ENCODE peak calls at places on chromosomes 7 and 10, in seven cellular contexts. One of them, this sample, is unnamed.

GRCh38 chr10:96261930-96262329 is 9.4 kb downstream of the BLNK start:
- DNase-seq in cardiac muscle cell: no peak
- DNase-seq in ELR: no peak
- DNase-seq in sciatic nerve: no peak
- DNase-seq in NCI-H1417 treated with DMSO at 0.1 percent for 48 hours: no peak
- DNase-seq in H7: no peak
- DNase-seq in NCI-H1694 treated with DMSO at 0.1 percent for 48 hours: no peak
- DNase-seq in this sample: no peak

GRCh38 chr7:41503438-41503837 is 199.5 kb downstream of the INHBA start:
- DNase-seq in cardiac muscle cell: no peak
- DNase-seq in ELR: peak
- DNase-seq in sciatic nerve: no peak
- DNase-seq in NCI-H1417 treated with DMSO at 0.1 percent for 48 hours: no peak
- DNase-seq in H7: no peak
- DNase-seq in NCI-H1694 treated with DMSO at 0.1 percent for 48 hours: no peak
- DNase-seq in this sample: no peak

GRCh38 chr10:3131098-3131497 is 41.5 kb downstream of the PITRM1 start:
- DNase-seq in cardiac muscle cell: no peak
- DNase-seq in ELR: peak
- DNase-seq in sciatic nerve: no peak
- DNase-seq in NCI-H1417 treated with DMSO at 0.1 percent for 48 hours: no peak
- DNase-seq in H7: no peak
- DNase-seq in NCI-H1694 treated with DMSO at 0.1 percent for 48 hours: no peak
- DNase-seq in this sample: peak

GRCh38 chr7:142808802-142809583 is 38.2 kb downstream of the PRSS2 start:
- DNase-seq in cardiac muscle cell: no peak
- DNase-seq in ELR: peak
- DNase-seq in sciatic nerve: no peak
- DNase-seq in NCI-H1417 treated with DMSO at 0.1 percent for 48 hours: no peak
- DNase-seq in H7: no peak
- DNase-seq in NCI-H1694 treated with DMSO at 0.1 percent for 48 hours: no peak
- DNase-seq in this sample: no peak

GRCh38 chr10:70920519-70920918 is 32.2 kb upstream of the PCBD1 start:
- DNase-seq in cardiac muscle cell: no peak
- DNase-seq in ELR: no peak
- DNase-seq in sciatic nerve: no peak
- DNase-seq in NCI-H1417 treated with DMSO at 0.1 percent for 48 hours: no peak
- DNase-seq in H7: no peak
- DNase-seq in NCI-H1694 treated with DMSO at 0.1 percent for 48 hours: no peak
- DNase-seq in this sample: no peak

GRCh38 chr10:90856964-90857634 is 740 bp downstream of the HTR7 start:
- DNase-seq in cardiac muscle cell: no peak
- DNase-seq in ELR: peak
- DNase-seq in sciatic nerve: no peak
- DNase-seq in NCI-H1417 treated with DMSO at 0.1 percent for 48 hours: no peak
- DNase-seq in H7: peak
- DNase-seq in NCI-H1694 treated with DMSO at 0.1 percent for 48 hours: no peak
- DNase-seq in this sample: no peak

GRCh38 chr10:103967433-103968142 is 648 bp downstream of the SLK start:
- DNase-seq in cardiac muscle cell: peak
- DNase-seq in ELR: peak
- DNase-seq in sciatic nerve: no peak
- DNase-seq in NCI-H1417 treated with DMSO at 0.1 percent for 48 hours: no peak
- DNase-seq in H7: peak
- DNase-seq in NCI-H1694 treated with DMSO at 0.1 percent for 48 hours: no peak
- DNase-seq in this sample: peak

GRCh38 chr7:12458520-12459131 is 55.0 kb upstream of the VWDE start:
- DNase-seq in cardiac muscle cell: peak
- DNase-seq in ELR: peak
- DNase-seq in sciatic nerve: no peak
- DNase-seq in NCI-H1417 treated with DMSO at 0.1 percent for 48 hours: peak
- DNase-seq in H7: peak
- DNase-seq in NCI-H1694 treated with DMSO at 0.1 percent for 48 hours: peak
- DNase-seq in this sample: no peak

GRCh38 chr7:131829911-131830310 is 273.5 kb upstream of the PODXL start:
- DNase-seq in cardiac muscle cell: peak
- DNase-seq in ELR: no peak
- DNase-seq in sciatic nerve: no peak
- DNase-seq in NCI-H1417 treated with DMSO at 0.1 percent for 48 hours: no peak
- DNase-seq in H7: peak
- DNase-seq in NCI-H1694 treated with DMSO at 0.1 percent for 48 hours: no peak
- DNase-seq in this sample: peak

GRCh38 chr10:69638642-69639041 is 8.6 kb downstream of the FAM241B start:
- DNase-seq in cardiac muscle cell: no peak
- DNase-seq in ELR: no peak
- DNase-seq in sciatic nerve: peak
- DNase-seq in NCI-H1417 treated with DMSO at 0.1 percent for 48 hours: no peak
- DNase-seq in H7: no peak
- DNase-seq in NCI-H1694 treated with DMSO at 0.1 percent for 48 hours: no peak
- DNase-seq in this sample: no peak

GRCh38 chr7:26428571-26428970 is 136.9 kb downstream of the SNX10 start:
- DNase-seq in cardiac muscle cell: no peak
- DNase-seq in ELR: no peak
- DNase-seq in sciatic nerve: no peak
- DNase-seq in NCI-H1417 treated with DMSO at 0.1 percent for 48 hours: no peak
- DNase-seq in H7: no peak
- DNase-seq in NCI-H1694 treated with DMSO at 0.1 percent for 48 hours: no peak
- DNase-seq in this sample: no peak

GRCh38 chr10:57983226-57983870 is 284.3 kb downstream of the IPMK start:
- DNase-seq in cardiac muscle cell: no peak
- DNase-seq in ELR: peak
- DNase-seq in sciatic nerve: no peak
- DNase-seq in NCI-H1417 treated with DMSO at 0.1 percent for 48 hours: no peak
- DNase-seq in H7: no peak
- DNase-seq in NCI-H1694 treated with DMSO at 0.1 percent for 48 hours: no peak
- DNase-seq in this sample: no peak

GRCh38 chr7:29483219-29484104 is 80.2 kb upstream of the PRR15 start:
- DNase-seq in cardiac muscle cell: no peak
- DNase-seq in ELR: no peak
- DNase-seq in sciatic nerve: no peak
- DNase-seq in NCI-H1417 treated with DMSO at 0.1 percent for 48 hours: no peak
- DNase-seq in H7: no peak
- DNase-seq in NCI-H1694 treated with DMSO at 0.1 percent for 48 hours: no peak
- DNase-seq in this sample: no peak

GRCh38 chr10:101294109-101294508 is 59.9 kb upstream of the BTRC start:
- DNase-seq in cardiac muscle cell: no peak
- DNase-seq in ELR: no peak
- DNase-seq in sciatic nerve: no peak
- DNase-seq in NCI-H1417 treated with DMSO at 0.1 percent for 48 hours: no peak
- DNase-seq in H7: no peak
- DNase-seq in NCI-H1694 treated with DMSO at 0.1 percent for 48 hours: no peak
- DNase-seq in this sample: no peak

GRCh38 chr7:96699219-96699871 is 10.3 kb downstream of the SEM1 start:
- DNase-seq in cardiac muscle cell: no peak
- DNase-seq in ELR: no peak
- DNase-seq in sciatic nerve: no peak
- DNase-seq in NCI-H1417 treated with DMSO at 0.1 percent for 48 hours: no peak
- DNase-seq in H7: no peak
- DNase-seq in NCI-H1694 treated with DMSO at 0.1 percent for 48 hours: no peak
- DNase-seq in this sample: no peak

GRCh38 chr7:43038229-43038628 is 74.2 kb upstream of the HECW1 start:
- DNase-seq in cardiac muscle cell: no peak
- DNase-seq in ELR: peak
- DNase-seq in sciatic nerve: no peak
- DNase-seq in NCI-H1417 treated with DMSO at 0.1 percent for 48 hours: no peak
- DNase-seq in H7: no peak
- DNase-seq in NCI-H1694 treated with DMSO at 0.1 percent for 48 hours: no peak
- DNase-seq in this sample: no peak

GRCh38 chr7:116524609-116525297 is at the start of gene CAV1:
- DNase-seq in cardiac muscle cell: peak
- DNase-seq in ELR: peak
- DNase-seq in sciatic nerve: peak
- DNase-seq in NCI-H1417 treated with DMSO at 0.1 percent for 48 hours: peak
- DNase-seq in H7: peak
- DNase-seq in NCI-H1694 treated with DMSO at 0.1 percent for 48 hours: no peak
- DNase-seq in this sample: peak

GRCh38 chr7:28530175-28531142 is 118.1 kb downstream of the CREB5 start:
- DNase-seq in cardiac muscle cell: peak
- DNase-seq in ELR: no peak
- DNase-seq in sciatic nerve: no peak
- DNase-seq in NCI-H1417 treated with DMSO at 0.1 percent for 48 hours: no peak
- DNase-seq in H7: no peak
- DNase-seq in NCI-H1694 treated with DMSO at 0.1 percent for 48 hours: no peak
- DNase-seq in this sample: peak

GRCh38 chr7:136869991-136870798 is 1.7 kb downstream of the CHRM2 start:
- DNase-seq in cardiac muscle cell: peak
- DNase-seq in ELR: peak
- DNase-seq in sciatic nerve: no peak
- DNase-seq in NCI-H1417 treated with DMSO at 0.1 percent for 48 hours: no peak
- DNase-seq in H7: peak
- DNase-seq in NCI-H1694 treated with DMSO at 0.1 percent for 48 hours: no peak
- DNase-seq in this sample: no peak

GRCh38 chr7:32152576-32152975 is 82.4 kb upstream of the PDE1C start:
- DNase-seq in cardiac muscle cell: no peak
- DNase-seq in ELR: no peak
- DNase-seq in sciatic nerve: no peak
- DNase-seq in NCI-H1417 treated with DMSO at 0.1 percent for 48 hours: no peak
- DNase-seq in H7: no peak
- DNase-seq in NCI-H1694 treated with DMSO at 0.1 percent for 48 hours: no peak
- DNase-seq in this sample: no peak

GRCh38 chr10:27601519-27601918 is 97.4 kb downstream of the RAB18 start:
- DNase-seq in cardiac muscle cell: peak
- DNase-seq in ELR: no peak
- DNase-seq in sciatic nerve: no peak
- DNase-seq in NCI-H1417 treated with DMSO at 0.1 percent for 48 hours: no peak
- DNase-seq in H7: no peak
- DNase-seq in NCI-H1694 treated with DMSO at 0.1 percent for 48 hours: no peak
- DNase-seq in this sample: no peak

This sample was measured in Caco-2.